ENCODE peak calls at places on chromosomes 3 and 15, in nine cellular contexts. One of them, this sample, is unnamed.

GRCh38 chr3:69558912-69559311 is 173.0 kb upstream of the FRMD4B start:
- DNase-seq in Calu3: no peak
- DNase-seq in progenitor cell of endocrine pancreas: no peak
- DNase-seq in HFF-Myc: no peak
- DNase-seq in PC-3: no peak
- DNase-seq in AG08396: no peak
- DNase-seq in stimulated activated CD8-positive, alpha-beta memory T cell treated with anti-CD3 and anti-CD28 coated beads, Interleukin-7, amount 100 ng/mL, for 4 hours: no peak
- DNase-seq in effector CD4-positive, alpha-beta T cell: no peak
- DNase-seq in activated naive CD4-positive, alpha-beta T cell treated with anti-CD3 and anti-CD28 coated beads, Interleukin-2, amount 50 U/mL, for 16 hours: no peak
- DNase-seq in this sample: no peak

GRCh38 chr3:170502297-170502696 is 83.6 kb downstream of the SLC7A14 start:
- DNase-seq in Calu3: no peak
- DNase-seq in progenitor cell of endocrine pancreas: no peak
- DNase-seq in HFF-Myc: no peak
- DNase-seq in PC-3: no peak
- DNase-seq in AG08396: peak
- DNase-seq in stimulated activated CD8-positive, alpha-beta memory T cell treated with anti-CD3 and anti-CD28 coated beads, Interleukin-7, amount 100 ng/mL, for 4 hours: no peak
- DNase-seq in effector CD4-positive, alpha-beta T cell: no peak
- DNase-seq in activated naive CD4-positive, alpha-beta T cell treated with anti-CD3 and anti-CD28 coated beads, Interleukin-2, amount 50 U/mL, for 16 hours: no peak
- DNase-seq in this sample: no peak

GRCh38 chr3:170967682-170968081 is 58.8 kb downstream of the SLC2A2 start:
- DNase-seq in Calu3: no peak
- DNase-seq in progenitor cell of endocrine pancreas: no peak
- DNase-seq in HFF-Myc: no peak
- DNase-seq in PC-3: no peak
- DNase-seq in AG08396: no peak
- DNase-seq in stimulated activated CD8-positive, alpha-beta memory T cell treated with anti-CD3 and anti-CD28 coated beads, Interleukin-7, amount 100 ng/mL, for 4 hours: no peak
- DNase-seq in effector CD4-positive, alpha-beta T cell: no peak
- DNase-seq in activated naive CD4-positive, alpha-beta T cell treated with anti-CD3 and anti-CD28 coated beads, Interleukin-2, amount 50 U/mL, for 16 hours: no peak
- DNase-seq in this sample: no peak

GRCh38 chr3:189309400-189309975 is 137.7 kb downstream of the TPRG1 start:
- DNase-seq in Calu3: no peak
- DNase-seq in progenitor cell of endocrine pancreas: no peak
- DNase-seq in HFF-Myc: no peak
- DNase-seq in PC-3: no peak
- DNase-seq in AG08396: no peak
- DNase-seq in stimulated activated CD8-positive, alpha-beta memory T cell treated with anti-CD3 and anti-CD28 coated beads, Interleukin-7, amount 100 ng/mL, for 4 hours: no peak
- DNase-seq in effector CD4-positive, alpha-beta T cell: no peak
- DNase-seq in activated naive CD4-positive, alpha-beta T cell treated with anti-CD3 and anti-CD28 coated beads, Interleukin-2, amount 50 U/mL, for 16 hours: no peak
- DNase-seq in this sample: no peak

GRCh38 chr3:184352149-184352785 is 9.1 kb downstream of the CLCN2 start:
- DNase-seq in Calu3: peak
- DNase-seq in progenitor cell of endocrine pancreas: no peak
- DNase-seq in HFF-Myc: no peak
- DNase-seq in PC-3: no peak
- DNase-seq in AG08396: no peak
- DNase-seq in stimulated activated CD8-positive, alpha-beta memory T cell treated with anti-CD3 and anti-CD28 coated beads, Interleukin-7, amount 100 ng/mL, for 4 hours: no peak
- DNase-seq in effector CD4-positive, alpha-beta T cell: no peak
- DNase-seq in activated naive CD4-positive, alpha-beta T cell treated with anti-CD3 and anti-CD28 coated beads, Interleukin-2, amount 50 U/mL, for 16 hours: no peak
- DNase-seq in this sample: no peak

GRCh38 chr15:31352911-31353811 is 26.5 kb downstream of the KLF13 start:
- DNase-seq in Calu3: no peak
- DNase-seq in progenitor cell of endocrine pancreas: no peak
- DNase-seq in HFF-Myc: no peak
- DNase-seq in PC-3: no peak
- DNase-seq in AG08396: peak
- DNase-seq in stimulated activated CD8-positive, alpha-beta memory T cell treated with anti-CD3 and anti-CD28 coated beads, Interleukin-7, amount 100 ng/mL, for 4 hours: no peak
- DNase-seq in effector CD4-positive, alpha-beta T cell: no peak
- DNase-seq in activated naive CD4-positive, alpha-beta T cell treated with anti-CD3 and anti-CD28 coated beads, Interleukin-2, amount 50 U/mL, for 16 hours: peak
- DNase-seq in this sample: peak

GRCh38 chr3:10023587-10024310 is 2.5 kb upstream of the FANCD2 start:
- DNase-seq in Calu3: no peak
- DNase-seq in progenitor cell of endocrine pancreas: no peak
- DNase-seq in HFF-Myc: no peak
- DNase-seq in PC-3: peak
- DNase-seq in AG08396: peak
- DNase-seq in stimulated activated CD8-positive, alpha-beta memory T cell treated with anti-CD3 and anti-CD28 coated beads, Interleukin-7, amount 100 ng/mL, for 4 hours: no peak
- DNase-seq in effector CD4-positive, alpha-beta T cell: no peak
- DNase-seq in activated naive CD4-positive, alpha-beta T cell treated with anti-CD3 and anti-CD28 coated beads, Interleukin-2, amount 50 U/mL, for 16 hours: no peak
- DNase-seq in this sample: no peak

GRCh38 chr15:75646944-75647364 is 758 bp upstream of the SNX33 start:
- DNase-seq in Calu3: no peak
- DNase-seq in progenitor cell of endocrine pancreas: no peak
- DNase-seq in HFF-Myc: no peak
- DNase-seq in PC-3: peak
- DNase-seq in AG08396: peak
- DNase-seq in stimulated activated CD8-positive, alpha-beta memory T cell treated with anti-CD3 and anti-CD28 coated beads, Interleukin-7, amount 100 ng/mL, for 4 hours: no peak
- DNase-seq in effector CD4-positive, alpha-beta T cell: no peak
- DNase-seq in activated naive CD4-positive, alpha-beta T cell treated with anti-CD3 and anti-CD28 coated beads, Interleukin-2, amount 50 U/mL, for 16 hours: no peak
- DNase-seq in this sample: no peak

GRCh38 chr15:76059320-76060097 is at the start of gene TMEM266:
- DNase-seq in Calu3: peak
- DNase-seq in progenitor cell of endocrine pancreas: peak
- DNase-seq in HFF-Myc: no peak
- DNase-seq in PC-3: peak
- DNase-seq in AG08396: peak
- DNase-seq in stimulated activated CD8-positive, alpha-beta memory T cell treated with anti-CD3 and anti-CD28 coated beads, Interleukin-7, amount 100 ng/mL, for 4 hours: no peak
- DNase-seq in effector CD4-positive, alpha-beta T cell: no peak
- DNase-seq in activated naive CD4-positive, alpha-beta T cell treated with anti-CD3 and anti-CD28 coated beads, Interleukin-2, amount 50 U/mL, for 16 hours: peak
- DNase-seq in this sample: no peak

GRCh38 chr15:31387483-31388118 is 61.0 kb downstream of the KLF13 start:
- DNase-seq in Calu3: no peak
- DNase-seq in progenitor cell of endocrine pancreas: no peak
- DNase-seq in HFF-Myc: peak
- DNase-seq in PC-3: peak
- DNase-seq in AG08396: no peak
- DNase-seq in stimulated activated CD8-positive, alpha-beta memory T cell treated with anti-CD3 and anti-CD28 coated beads, Interleukin-7, amount 100 ng/mL, for 4 hours: no peak
- DNase-seq in effector CD4-positive, alpha-beta T cell: no peak
- DNase-seq in activated naive CD4-positive, alpha-beta T cell treated with anti-CD3 and anti-CD28 coated beads, Interleukin-2, amount 50 U/mL, for 16 hours: no peak
- DNase-seq in this sample: no peak

GRCh38 chr3:88141458-88142083 is 8.2 kb upstream of the C3orf38 start:
- DNase-seq in Calu3: no peak
- DNase-seq in progenitor cell of endocrine pancreas: no peak
- DNase-seq in HFF-Myc: peak
- DNase-seq in PC-3: peak
- DNase-seq in AG08396: peak
- DNase-seq in stimulated activated CD8-positive, alpha-beta memory T cell treated with anti-CD3 and anti-CD28 coated beads, Interleukin-7, amount 100 ng/mL, for 4 hours: no peak
- DNase-seq in effector CD4-positive, alpha-beta T cell: no peak
- DNase-seq in activated naive CD4-positive, alpha-beta T cell treated with anti-CD3 and anti-CD28 coated beads, Interleukin-2, amount 50 U/mL, for 16 hours: no peak
- DNase-seq in this sample: no peak

GRCh38 chr3:150681037-150681436 is 22.7 kb downstream of the ERICH6 start:
- DNase-seq in Calu3: no peak
- DNase-seq in progenitor cell of endocrine pancreas: no peak
- DNase-seq in HFF-Myc: no peak
- DNase-seq in PC-3: no peak
- DNase-seq in AG08396: no peak
- DNase-seq in stimulated activated CD8-positive, alpha-beta memory T cell treated with anti-CD3 and anti-CD28 coated beads, Interleukin-7, amount 100 ng/mL, for 4 hours: no peak
- DNase-seq in effector CD4-positive, alpha-beta T cell: no peak
- DNase-seq in activated naive CD4-positive, alpha-beta T cell treated with anti-CD3 and anti-CD28 coated beads, Interleukin-2, amount 50 U/mL, for 16 hours: no peak
- DNase-seq in this sample: no peak

GRCh38 chr15:72227720-72228119 is 3.3 kb downstream of the PKM start:
- DNase-seq in Calu3: no peak
- DNase-seq in progenitor cell of endocrine pancreas: no peak
- DNase-seq in HFF-Myc: no peak
- DNase-seq in PC-3: peak
- DNase-seq in AG08396: no peak
- DNase-seq in stimulated activated CD8-positive, alpha-beta memory T cell treated with anti-CD3 and anti-CD28 coated beads, Interleukin-7, amount 100 ng/mL, for 4 hours: no peak
- DNase-seq in effector CD4-positive, alpha-beta T cell: no peak
- DNase-seq in activated naive CD4-positive, alpha-beta T cell treated with anti-CD3 and anti-CD28 coated beads, Interleukin-2, amount 50 U/mL, for 16 hours: peak
- DNase-seq in this sample: no peak

GRCh38 chr3:164186095-164186494 is 892.2 kb downstream of the SI start:
- DNase-seq in Calu3: no peak
- DNase-seq in progenitor cell of endocrine pancreas: no peak
- DNase-seq in HFF-Myc: no peak
- DNase-seq in PC-3: no peak
- DNase-seq in AG08396: no peak
- DNase-seq in stimulated activated CD8-positive, alpha-beta memory T cell treated with anti-CD3 and anti-CD28 coated beads, Interleukin-7, amount 100 ng/mL, for 4 hours: no peak
- DNase-seq in effector CD4-positive, alpha-beta T cell: no peak
- DNase-seq in activated naive CD4-positive, alpha-beta T cell treated with anti-CD3 and anti-CD28 coated beads, Interleukin-2, amount 50 U/mL, for 16 hours: no peak
- DNase-seq in this sample: no peak

GRCh38 chr3:9036327-9037112 is 73.2 kb upstream of the RAD18 start:
- DNase-seq in Calu3: no peak
- DNase-seq in progenitor cell of endocrine pancreas: no peak
- DNase-seq in HFF-Myc: peak
- DNase-seq in PC-3: no peak
- DNase-seq in AG08396: peak
- DNase-seq in stimulated activated CD8-positive, alpha-beta memory T cell treated with anti-CD3 and anti-CD28 coated beads, Interleukin-7, amount 100 ng/mL, for 4 hours: no peak
- DNase-seq in effector CD4-positive, alpha-beta T cell: no peak
- DNase-seq in activated naive CD4-positive, alpha-beta T cell treated with anti-CD3 and anti-CD28 coated beads, Interleukin-2, amount 50 U/mL, for 16 hours: no peak
- DNase-seq in this sample: no peak

GRCh38 chr3:882526-882925 is 210.3 kb upstream of the CNTN6 start:
- DNase-seq in Calu3: no peak
- DNase-seq in progenitor cell of endocrine pancreas: no peak
- DNase-seq in HFF-Myc: no peak
- DNase-seq in PC-3: no peak
- DNase-seq in AG08396: no peak
- DNase-seq in stimulated activated CD8-positive, alpha-beta memory T cell treated with anti-CD3 and anti-CD28 coated beads, Interleukin-7, amount 100 ng/mL, for 4 hours: no peak
- DNase-seq in effector CD4-positive, alpha-beta T cell: no peak
- DNase-seq in activated naive CD4-positive, alpha-beta T cell treated with anti-CD3 and anti-CD28 coated beads, Interleukin-2, amount 50 U/mL, for 16 hours: no peak
- DNase-seq in this sample: no peak

This sample was measured in NCI-H187.